ENCODE peak calls at places on chromosomes 13 and 19, in five cellular contexts. W, C, U, H and Z are unnamed samples.

GRCh38 chr19:10692673-10693264 is 8.5 kb upstream of the QTRT1 start:
- DNase-seq in W (no peak), C (no peak), U (no peak), H (no peak), Z (no peak)

GRCh38 chr13:41802684-41803554 is 158.0 kb downstream of the VWA8 start:
- DNase-seq in W (peak; percentile 44), C (no peak), U (no peak), H (no peak), Z (no peak)

GRCh38 chr13:30982911-30983310 is 50.5 kb downstream of the TEX26 start:
- DNase-seq in W (no peak), C (no peak), U (no peak), H (no peak), Z (no peak)

GRCh38 chr13:97100821-97101220 is 106.5 kb upstream of the OXGR1 start:
- DNase-seq in W (no peak), C (no peak), U (no peak), H (no peak), Z (no peak)

GRCh38 chr13:94157705-94158218 is 321.7 kb downstream of the DCT start:
- DNase-seq in W (peak; percentile 92), C (no peak), U (no peak), H (no peak), Z (no peak)

GRCh38 chr13:40692946-40693345 is 26.5 kb upstream of the FOXO1 start:
- DNase-seq in W (no peak), C (no peak), U (no peak), H (no peak), Z (no peak)

GRCh38 chr13:107806726-107807125 is 408.6 kb downstream of the LIG4 start:
- DNase-seq in W (no peak), C (no peak), U (no peak), H (no peak), Z (no peak)

GRCh38 chr13:45683701-45684100 is 18.4 kb upstream of the CBY2 start:
- DNase-seq in W (no peak), C (peak; percentile 28), U (no peak), H (no peak), Z (no peak)

GRCh38 chr19:58361900-58362271 is 665 bp downstream of the ZNF497 start:
- DNase-seq in W (no peak), C (no peak), U (peak; percentile 61), H (peak; percentile 35), Z (no peak)

GRCh38 chr19:54418030-54418929 is 3.0 kb downstream of the TTYH1 start:
- DNase-seq in W (no peak), C (peak; percentile 45), U (no peak), H (no peak), Z (no peak)

GRCh38 chr13:50320297-50320862 is 305.1 kb downstream of the KCNRG start:
- DNase-seq in W (peak; percentile 66), C (no peak), U (no peak), H (no peak), Z (no peak)

GRCh38 chr13:30892966-30893365 is 13.1 kb upstream of the MEDAG start:
- DNase-seq in W (peak; percentile 45), C (peak; percentile 74), U (peak; percentile 81), H (no peak), Z (no peak)

GRCh38 chr13:27952931-27953670 is 16.0 kb downstream of the CDX2 start:
- DNase-seq in W (no peak), C (peak; percentile 36), U (no peak), H (no peak), Z (no peak)

GRCh38 chr19:31555634-31556215 is 206.5 kb upstream of the TSHZ3 start:
- DNase-seq in W (no peak), C (no peak), U (no peak), H (no peak), Z (no peak)

GRCh38 chr19:41821003-41821735 is 23.3 kb downstream of the LYPD4 start:
- DNase-seq in W (peak; percentile 15), C (peak; percentile 53), U (no peak), H (peak; percentile 18), Z (peak; percentile 63)

GRCh38 chr19:40768936-40769335 is 6.4 kb upstream of the MIA start:
- DNase-seq in W (no peak), C (no peak), U (no peak), H (no peak), Z (no peak)

GRCh38 chr19:10764340-10764894 is 46.5 kb downstream of the DNM2 start:
- DNase-seq in W (no peak), C (no peak), U (no peak), H (no peak), Z (no peak)

GRCh38 chr19:50933640-50934039 is 19.2 kb downstream of the KLK5 start:
- DNase-seq in W (peak; percentile 8), C (no peak), U (no peak), H (no peak), Z (no peak)

GRCh38 chr19:20840371-20840770 is 64.3 kb downstream of the ZNF66 start:
- DNase-seq in W (no peak), C (no peak), U (no peak), H (no peak), Z (no peak)

GRCh38 chr13:38693641-38694040 is 6.8 kb downstream of the FREM2 start:
- DNase-seq in W (no peak), C (no peak), U (no peak), H (no peak), Z (no peak)

GRCh38 chr13:90640976-90641375 is 706.5 kb upstream of the MIR17HG start:
- DNase-seq in W (peak; percentile 15), C (no peak), U (no peak), H (no peak), Z (no peak)

GRCh38 chr19:50392759-50393158 is 8.6 kb downstream of the POLD1 start:
- DNase-seq in W (no peak), C (no peak), U (no peak), H (no peak), Z (no peak)

GRCh38 chr13:109744512-109745051 is 41.8 kb downstream of the IRS2 start:
- DNase-seq in W (peak; percentile 97), C (no peak), U (peak; percentile 32), H (no peak), Z (no peak)

GRCh38 chr13:73169971-73170370 is 111.2 kb downstream of the KLF5 start:
- DNase-seq in W (no peak), C (no peak), U (no peak), H (no peak), Z (no peak)

GRCh38 chr13:112770504-112770903 is 80.7 kb downstream of the ATP11A start:
- DNase-seq in W (no peak), C (no peak), U (peak; percentile 14), H (no peak), Z (no peak)

GRCh38 chr13:98105929-98106336 is 37.0 kb upstream of the FARP1 start:
- DNase-seq in W (peak; percentile 39), C (no peak), U (no peak), H (no peak), Z (no peak)

GRCh38 chr13:92719868-92720267 is 506.7 kb upstream of the GPC6 start:
- DNase-seq in W (no peak), C (peak; percentile 43), U (no peak), H (no peak), Z (no peak)

GRCh38 chr19:1684573-1684912 is 32.1 kb upstream of the TCF3 start:
- DNase-seq in W (no peak), C (no peak), U (no peak), H (no peak), Z (no peak)
- H3K27me3 ChIP-seq in W (peaks cover 4% of the 10 kb centered on the region), C (peaks cover 98% of the 10 kb centered on the region), U (peaks cover 20% of the 10 kb centered on the region), H (no peaks in the 10 kb centered on the region), Z (no peaks in the 10 kb centered on the region)

GRCh38 chr19:18475762-18476331 is 37.9 kb upstream of the ISYNA1 start:
- DNase-seq in W (no peak), C (no peak), U (no peak), H (no peak), Z (no peak)

GRCh38 chr19:18474366-18474887 is 36.5 kb upstream of the ISYNA1 start:
- DNase-seq in W (no peak), C (no peak), U (no peak), H (no peak), Z (no peak)

GRCh38 chr19:18475004-18475453 is 37.1 kb upstream of the ISYNA1 start:
- DNase-seq in W (no peak), C (no peak), U (no peak), H (no peak), Z (peak; percentile 58)

GRCh38 chr19:18473003-18473705 is 35.2 kb upstream of the ISYNA1 start:
- DNase-seq in W (no peak), C (no peak), U (no peak), H (no peak), Z (no peak)

DNA sequence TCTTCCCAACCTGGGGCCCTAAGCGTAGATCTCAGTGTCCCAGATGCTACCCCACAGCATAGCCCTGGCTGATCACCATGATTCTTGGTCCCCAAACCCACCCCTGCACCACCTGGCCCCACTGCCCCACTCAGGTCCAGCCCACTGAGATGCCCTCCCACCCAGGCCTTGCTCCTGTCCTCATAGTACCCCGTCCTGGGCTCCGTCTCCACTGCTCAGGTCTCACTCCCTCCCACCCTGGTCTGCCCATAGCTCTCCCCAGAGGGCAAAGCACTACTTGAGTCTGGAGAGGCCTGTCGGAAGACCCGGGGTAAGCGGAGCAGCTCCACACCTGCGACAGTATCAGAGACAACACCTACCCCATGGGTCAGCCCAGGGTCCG is 35.8 kb upstream of the ISYNA1 start:
- DNase-seq in W (no peak), C (no peak), U (no peak), H (no peak), Z (no peak)
- H3K27ac ChIP-seq in W (no peak overlapping the region), C (no peak overlapping the region), U (peak overlapping the region; percentile 25), H (no peak overlapping the region), Z (no peak overlapping the region)

DNA sequence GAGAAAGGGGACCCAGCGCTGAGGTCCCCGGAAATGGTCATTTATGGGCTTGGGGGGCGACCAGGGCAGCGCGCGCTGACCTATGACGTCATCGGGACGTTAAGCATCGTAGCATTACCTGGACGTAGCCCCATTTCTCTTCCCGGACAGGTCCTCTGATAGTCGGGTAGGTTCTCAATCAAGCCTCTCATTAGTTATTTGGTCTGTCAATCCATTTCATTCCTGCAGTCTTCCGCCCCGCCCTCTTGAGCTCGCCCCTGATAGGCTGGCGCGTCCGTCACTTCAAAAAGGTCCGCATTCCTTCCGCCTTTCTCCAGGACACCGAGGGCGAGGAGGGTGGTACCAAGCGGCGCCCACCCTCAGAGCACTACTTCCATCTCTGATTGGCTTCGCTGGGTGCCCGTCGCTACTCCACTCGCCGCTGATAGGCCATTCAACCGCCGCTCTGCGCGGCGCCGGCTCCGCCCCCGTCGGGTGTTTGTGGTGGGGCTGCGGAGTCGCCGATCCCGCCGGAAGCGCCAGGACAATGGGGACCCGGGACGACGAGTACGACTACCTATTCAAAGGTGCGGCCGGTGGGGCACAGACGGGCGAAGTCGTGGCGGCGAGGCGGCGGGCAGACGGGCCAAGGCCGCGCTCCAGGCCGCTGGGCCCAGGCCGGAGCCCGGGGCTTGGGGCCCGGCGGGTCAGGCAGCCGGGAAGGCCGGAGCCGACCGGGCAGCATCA is at the start of gene RAB11B:
- DNase-seq in W (peak; percentile 100), C (peak; percentile 100), U (peak; percentile 100), H (peak; percentile 99), Z (peak; percentile 100)
- H3K4me3 ChIP-seq in W (peak within 1 kb of the TSS; percentile 75), C (peak within 1 kb of the TSS; percentile 94), U (peak within 1 kb of the TSS; percentile 91), H (peak within 1 kb of the TSS; percentile 80), Z (peak within 1 kb of the TSS; percentile 75)

GRCh38 chr13:111325941-111326620 is 5.6 kb downstream of the TEX29 start:
- DNase-seq in W (no peak), C (no peak), U (no peak), H (no peak), Z (no peak)

GRCh38 chr13:111327701-111328100 is 7.3 kb downstream of the TEX29 start:
- DNase-seq in W (no peak), C (no peak), U (no peak), H (no peak), Z (no peak)

GRCh38 chr13:111326621-111326965 is 6.2 kb downstream of the TEX29 start:
- DNase-seq in W (no peak), C (no peak), U (no peak), H (no peak), Z (no peak)

GRCh38 chr13:111328111-111328802 is 7.8 kb downstream of the TEX29 start:
- DNase-seq in W (no peak), C (no peak), U (no peak), H (no peak), Z (no peak)

GRCh38 chr13:111326981-111327642 is 6.7 kb downstream of the TEX29 start:
- DNase-seq in W (no peak), C (no peak), U (no peak), H (no peak), Z (no peak)
- H3K27me3 ChIP-seq in W (peaks cover 3% of the 10 kb centered on the region), C (no peaks in the 10 kb centered on the region), U (no peaks in the 10 kb centered on the region), H (no peaks in the 10 kb centered on the region), Z (peaks cover 1% of the 10 kb centered on the region)